ENCODE peak calls at places on chromosomes 5 and 9, in seven cellular contexts. One of them, this sample, is unnamed.

GRCh38 chr9:88766778-88767503 is 224.3 kb upstream of the S1PR3 start:
- DNase-seq in HuH-7: no peak
- DNase-seq in mammary epithelial cell: peak
- DNase-seq in EL: peak
- DNase-seq in GM12865: no peak
- DNase-seq in NCI-H82: no peak
- DNase-seq in cardiac fibroblast: peak
- DNase-seq in this sample: no peak

GRCh38 chr5:44605926-44606325 is 202.8 kb upstream of the MRPS30 start:
- DNase-seq in cardiac fibroblast: no peak
- DNase-seq in GM12865: no peak
- DNase-seq in EL: no peak
- DNase-seq in NCI-H82: no peak
- DNase-seq in HuH-7: no peak
- DNase-seq in mammary epithelial cell: no peak
- DNase-seq in this sample: no peak

GRCh38 chr5:141906972-141907371 is 16.7 kb upstream of the DELE1 start:
- DNase-seq in mammary epithelial cell: no peak
- DNase-seq in GM12865: no peak
- DNase-seq in EL: no peak
- DNase-seq in cardiac fibroblast: no peak
- DNase-seq in HuH-7: no peak
- DNase-seq in NCI-H82: no peak
- DNase-seq in this sample: no peak

GRCh38 chr9:109072810-109073435 is 46.8 kb downstream of the TMEM245 start:
- DNase-seq in HuH-7: no peak
- DNase-seq in EL: no peak
- DNase-seq in NCI-H82: no peak
- DNase-seq in GM12865: no peak
- DNase-seq in cardiac fibroblast: no peak
- DNase-seq in mammary epithelial cell: no peak
- DNase-seq in this sample: no peak

GRCh38 chr5:180313677-180314076 is 21.8 kb upstream of the MAPK9 start:
- DNase-seq in NCI-H82: peak
- DNase-seq in cardiac fibroblast: no peak
- DNase-seq in GM12865: no peak
- DNase-seq in mammary epithelial cell: no peak
- DNase-seq in HuH-7: peak
- DNase-seq in EL: no peak
- DNase-seq in this sample: no peak

GRCh38 chr5:120568716-120569115 is 104.6 kb downstream of the PRR16 start:
- DNase-seq in HuH-7: no peak
- DNase-seq in cardiac fibroblast: peak
- DNase-seq in mammary epithelial cell: no peak
- DNase-seq in EL: peak
- DNase-seq in NCI-H82: no peak
- DNase-seq in GM12865: no peak
- DNase-seq in this sample: no peak

GRCh38 chr5:119378075-119378699 is 22.4 kb downstream of the TNFAIP8 start:
- DNase-seq in cardiac fibroblast: no peak
- DNase-seq in NCI-H82: no peak
- DNase-seq in EL: no peak
- DNase-seq in HuH-7: no peak
- DNase-seq in GM12865: no peak
- DNase-seq in mammary epithelial cell: no peak
- DNase-seq in this sample: no peak

GRCh38 chr5:61617039-61617438 is 285.0 kb downstream of the ZSWIM6 start:
- DNase-seq in mammary epithelial cell: no peak
- DNase-seq in EL: no peak
- DNase-seq in GM12865: no peak
- DNase-seq in cardiac fibroblast: no peak
- DNase-seq in HuH-7: no peak
- DNase-seq in NCI-H82: no peak
- DNase-seq in this sample: no peak

GRCh38 chr9:130570200-130570599 is 9.2 kb upstream of the FUBP3 start:
- DNase-seq in mammary epithelial cell: no peak
- DNase-seq in NCI-H82: no peak
- DNase-seq in GM12865: no peak
- DNase-seq in EL: peak
- DNase-seq in HuH-7: no peak
- DNase-seq in cardiac fibroblast: peak
- DNase-seq in this sample: no peak

GRCh38 chr5:150075806-150076205 is 10.5 kb downstream of the CSF1R start:
- DNase-seq in HuH-7: no peak
- DNase-seq in GM12865: peak
- DNase-seq in NCI-H82: peak
- DNase-seq in EL: no peak
- DNase-seq in mammary epithelial cell: no peak
- DNase-seq in cardiac fibroblast: no peak
- DNase-seq in this sample: no peak

GRCh38 chr5:76547242-76547890 is 75.8 kb downstream of the F2RL2 start:
- DNase-seq in NCI-H82: no peak
- DNase-seq in EL: no peak
- DNase-seq in cardiac fibroblast: no peak
- DNase-seq in HuH-7: no peak
- DNase-seq in GM12865: peak
- DNase-seq in mammary epithelial cell: no peak
- DNase-seq in this sample: no peak

GRCh38 chr5:165321912-165322311 is 1816.5 kb downstream of the MAT2B start:
- DNase-seq in GM12865: no peak
- DNase-seq in mammary epithelial cell: peak
- DNase-seq in HuH-7: no peak
- DNase-seq in cardiac fibroblast: peak
- DNase-seq in EL: no peak
- DNase-seq in NCI-H82: no peak
- DNase-seq in this sample: no peak

GRCh38 chr9:106450549-106450948 is 412.4 kb upstream of the ZNF462 start:
- DNase-seq in mammary epithelial cell: no peak
- DNase-seq in GM12865: no peak
- DNase-seq in cardiac fibroblast: no peak
- DNase-seq in HuH-7: no peak
- DNase-seq in NCI-H82: peak
- DNase-seq in EL: no peak
- DNase-seq in this sample: no peak

GRCh38 chr5:83503662-83504061 is 32.1 kb downstream of the VCAN start:
- DNase-seq in mammary epithelial cell: no peak
- DNase-seq in HuH-7: no peak
- DNase-seq in GM12865: no peak
- DNase-seq in cardiac fibroblast: peak
- DNase-seq in EL: no peak
- DNase-seq in NCI-H82: peak
- DNase-seq in this sample: no peak

GRCh38 chr9:87542180-87542579 is 44.5 kb downstream of the DAPK1 start:
- DNase-seq in cardiac fibroblast: no peak
- DNase-seq in GM12865: no peak
- DNase-seq in NCI-H82: no peak
- DNase-seq in EL: no peak
- DNase-seq in HuH-7: no peak
- DNase-seq in mammary epithelial cell: peak
- DNase-seq in this sample: no peak

GRCh38 chr5:15790446-15791005 is 290.5 kb downstream of the FBXL7 start:
- DNase-seq in NCI-H82: peak
- DNase-seq in mammary epithelial cell: no peak
- DNase-seq in HuH-7: no peak
- DNase-seq in cardiac fibroblast: peak
- DNase-seq in EL: peak
- DNase-seq in GM12865: no peak
- DNase-seq in this sample: no peak

GRCh38 chr5:151772029-151772867 is 494 bp downstream of the G3BP1 start:
- DNase-seq in NCI-H82: peak
- DNase-seq in mammary epithelial cell: peak
- DNase-seq in cardiac fibroblast: peak
- DNase-seq in GM12865: peak
- DNase-seq in HuH-7: no peak
- DNase-seq in EL: peak
- DNase-seq in this sample: peak

GRCh38 chr9:84860423-84861115 is 191.0 kb downstream of the NTRK2 start:
- DNase-seq in cardiac fibroblast: peak
- DNase-seq in EL: no peak
- DNase-seq in HuH-7: no peak
- DNase-seq in GM12865: no peak
- DNase-seq in mammary epithelial cell: no peak
- DNase-seq in NCI-H82: no peak
- DNase-seq in this sample: no peak

GRCh38 chr5:169765176-169765575 is 128.1 kb downstream of the DOCK2 start:
- DNase-seq in NCI-H82: no peak
- DNase-seq in mammary epithelial cell: peak
- DNase-seq in GM12865: no peak
- DNase-seq in EL: peak
- DNase-seq in HuH-7: no peak
- DNase-seq in cardiac fibroblast: no peak
- DNase-seq in this sample: no peak

GRCh38 chr5:82440041-82440440 is 161.9 kb upstream of the RPS23 start:
- DNase-seq in NCI-H82: no peak
- DNase-seq in HuH-7: no peak
- DNase-seq in cardiac fibroblast: no peak
- DNase-seq in GM12865: no peak
- DNase-seq in EL: no peak
- DNase-seq in mammary epithelial cell: no peak
- DNase-seq in this sample: no peak

GRCh38 chr5:41048986-41049385 is 22.2 kb downstream of the MROH2B start:
- DNase-seq in EL: no peak
- DNase-seq in HuH-7: no peak
- DNase-seq in cardiac fibroblast: no peak
- DNase-seq in mammary epithelial cell: no peak
- DNase-seq in NCI-H82: no peak
- DNase-seq in GM12865: peak
- DNase-seq in this sample: no peak

GRCh38 chr9:134175291-134175807 is 11.0 kb upstream of the RNU6ATAC start:
- DNase-seq in GM12865: no peak
- DNase-seq in NCI-H82: no peak
- DNase-seq in mammary epithelial cell: no peak
- DNase-seq in EL: peak
- DNase-seq in HuH-7: peak
- DNase-seq in cardiac fibroblast: no peak
- DNase-seq in this sample: no peak

GRCh38 chr5:112703866-112704820 is 33.5 kb upstream of the APC start:
- DNase-seq in GM12865: no peak
- DNase-seq in HuH-7: no peak
- DNase-seq in cardiac fibroblast: peak
- DNase-seq in mammary epithelial cell: peak
- DNase-seq in NCI-H82: no peak
- DNase-seq in EL: peak
- DNase-seq in this sample: no peak

GRCh38 chr5:5203441-5203840 is 63.3 kb downstream of the ADAMTS16 start:
- DNase-seq in HuH-7: no peak
- DNase-seq in cardiac fibroblast: no peak
- DNase-seq in NCI-H82: no peak
- DNase-seq in GM12865: no peak
- DNase-seq in EL: no peak
- DNase-seq in mammary epithelial cell: no peak
- DNase-seq in this sample: no peak

GRCh38 chr5:83780681-83781080 is 60.0 kb upstream of the HAPLN1 start:
- DNase-seq in HuH-7: no peak
- DNase-seq in cardiac fibroblast: no peak
- DNase-seq in EL: no peak
- DNase-seq in NCI-H82: no peak
- DNase-seq in GM12865: no peak
- DNase-seq in mammary epithelial cell: no peak
- DNase-seq in this sample: no peak

GRCh38 chr9:22457448-22457847 is 10.8 kb downstream of the DMRTA1 start:
- DNase-seq in NCI-H82: peak
- DNase-seq in EL: no peak
- DNase-seq in mammary epithelial cell: no peak
- DNase-seq in cardiac fibroblast: no peak
- DNase-seq in HuH-7: no peak
- DNase-seq in GM12865: no peak
- DNase-seq in this sample: no peak

GRCh38 chr9:73683862-73684591 is 532.4 kb downstream of the ANXA1 start:
- DNase-seq in NCI-H82: peak
- DNase-seq in EL: peak
- DNase-seq in GM12865: peak
- DNase-seq in mammary epithelial cell: peak
- DNase-seq in HuH-7: peak
- DNase-seq in cardiac fibroblast: peak
- DNase-seq in this sample: no peak

GRCh38 chr5:96714951-96715451 is 52.8 kb downstream of the CAST start:
- DNase-seq in NCI-H82: peak
- DNase-seq in HuH-7: peak
- DNase-seq in cardiac fibroblast: peak
- DNase-seq in GM12865: peak
- DNase-seq in mammary epithelial cell: peak
- DNase-seq in EL: peak
- DNase-seq in this sample: no peak

GRCh38 chr5:141001466-141001853 is 35.2 kb downstream of the PCDHAC2 start:
- DNase-seq in HuH-7: no peak
- DNase-seq in EL: no peak
- DNase-seq in mammary epithelial cell: peak
- DNase-seq in NCI-H82: peak
- DNase-seq in cardiac fibroblast: no peak
- DNase-seq in GM12865: no peak
- DNase-seq in this sample: no peak

GRCh38 chr5:38533286-38534121 is 22.9 kb downstream of the LIFR start:
- DNase-seq in HuH-7: no peak
- DNase-seq in mammary epithelial cell: no peak
- DNase-seq in EL: no peak
- DNase-seq in cardiac fibroblast: no peak
- DNase-seq in NCI-H82: no peak
- DNase-seq in GM12865: no peak
- DNase-seq in this sample: no peak

GRCh38 chr5:176639981-176640380 is 7.3 kb upstream of the TSPAN17 start:
- DNase-seq in HuH-7: no peak
- DNase-seq in GM12865: no peak
- DNase-seq in cardiac fibroblast: peak
- DNase-seq in EL: no peak
- DNase-seq in NCI-H82: no peak
- DNase-seq in mammary epithelial cell: no peak
- DNase-seq in this sample: peak

GRCh38 chr5:139061856-139062255 is 136.3 kb downstream of the SIL1 start:
- DNase-seq in HuH-7: no peak
- DNase-seq in cardiac fibroblast: peak
- DNase-seq in NCI-H82: peak
- DNase-seq in mammary epithelial cell: no peak
- DNase-seq in EL: peak
- DNase-seq in GM12865: no peak
- DNase-seq in this sample: no peak

GRCh38 chr9:93656426-93657222 is 80.2 kb downstream of the PHF2 start:
- DNase-seq in GM12865: no peak
- DNase-seq in cardiac fibroblast: no peak
- DNase-seq in mammary epithelial cell: no peak
- DNase-seq in NCI-H82: no peak
- DNase-seq in HuH-7: no peak
- DNase-seq in EL: no peak
- DNase-seq in this sample: no peak

GRCh38 chr9:108017671-108018070 is 528.1 kb upstream of the KLF4 start:
- DNase-seq in EL: no peak
- DNase-seq in HuH-7: no peak
- DNase-seq in GM12865: no peak
- DNase-seq in mammary epithelial cell: peak
- DNase-seq in NCI-H82: no peak
- DNase-seq in cardiac fibroblast: no peak
- DNase-seq in this sample: no peak

GRCh38 chr9:111163738-111164399 is 125.6 kb upstream of the LPAR1 start:
- DNase-seq in mammary epithelial cell: no peak
- DNase-seq in NCI-H82: no peak
- DNase-seq in EL: no peak
- DNase-seq in GM12865: no peak
- DNase-seq in cardiac fibroblast: peak
- DNase-seq in HuH-7: no peak
- DNase-seq in this sample: no peak

GRCh38 chr5:173512637-173513435 is 103.6 kb downstream of the BOD1 start:
- DNase-seq in EL: no peak
- DNase-seq in mammary epithelial cell: no peak
- DNase-seq in cardiac fibroblast: no peak
- DNase-seq in GM12865: peak
- DNase-seq in NCI-H82: no peak
- DNase-seq in HuH-7: no peak
- DNase-seq in this sample: no peak

GRCh38 chr5:139439013-139439903 is at the start of gene DNAJC18:
- DNase-seq in cardiac fibroblast: peak
- DNase-seq in NCI-H82: peak
- DNase-seq in mammary epithelial cell: peak
- DNase-seq in HuH-7: peak
- DNase-seq in EL: peak
- DNase-seq in GM12865: peak
- DNase-seq in this sample: peak

GRCh38 chr9:77954018-77954417 is 77.6 kb downstream of the GNAQ start:
- DNase-seq in EL: no peak
- DNase-seq in cardiac fibroblast: peak
- DNase-seq in NCI-H82: no peak
- DNase-seq in GM12865: no peak
- DNase-seq in HuH-7: no peak
- DNase-seq in mammary epithelial cell: no peak
- DNase-seq in this sample: no peak